ENCODE peak calls at places on chromosomes 11 and 22, in seven cellular contexts. K is brain microvascular endothelial cell; E is CD8-positive, alpha-beta T cell; X is foreskin fibroblast; B is anterior cingulate cortex; F is fibroblast of the aortic adventitia; Z is activated CD4-positive, alpha-beta T cell treated with anti-CD3 and anti-CD28 coated beads, Interleukin-2, amount 10 ng/mL, durations not matched to agents 24 days and 14 days. C is an unnamed sample.

GRCh38 chr11:96168623-96169022 is 174.4 kb downstream of the MAML2 start:
- DNase-seq in E (no peak), Z (no peak), F (peak; percentile 95), K (peak; percentile 85), B (no peak), X (peak; percentile 93), C (peak; percentile 97)

GRCh38 chr22:28911777-28912669 is 28.7 kb downstream of the ZNRF3 start:
- DNase-seq in K (no peak), B (no peak), E (no peak), X (peak; percentile 25), Z (no peak), F (peak; percentile 54), C (peak; percentile 48)

GRCh38 chr11:3121931-3122774 is 43.0 kb downstream of the OSBPL5 start:
- DNase-seq in E (no peak), B (no peak), F (no peak), K (no peak), X (no peak), Z (no peak), C (no peak)

GRCh38 chr11:117529767-117530166 is 202.1 kb downstream of the CEP164 start:
- DNase-seq in X (no peak), E (no peak), Z (no peak), K (no peak), F (no peak), B (no peak), C (no peak)

GRCh38 chr11:108587109-108587508 is 6.5 kb downstream of the EXPH5 start:
- DNase-seq in Z (no peak), E (no peak), F (no peak), B (no peak), X (no peak), K (no peak), C (no peak)

GRCh38 chr22:40560551-40560950 is 76.0 kb downstream of the MRTFA start:
- DNase-seq in K (peak; percentile 45), E (no peak), X (peak; percentile 59), B (no peak), Z (peak; percentile 41), F (peak; percentile 42), C (peak; percentile 73)

GRCh38 chr11:61007383-61007970 is 36.0 kb downstream of the CD6 start:
- DNase-seq in B (no peak), X (no peak), K (no peak), E (no peak), Z (peak; percentile 68), F (no peak), C (no peak)

GRCh38 chr22:46449116-46449691 is 88.2 kb downstream of the CELSR1 start:
- DNase-seq in B (no peak), X (no peak), E (no peak), K (no peak), F (no peak), Z (no peak), C (no peak)

GRCh38 chr22:26323013-26323412 is 106.0 kb upstream of the ASPHD2 start:
- DNase-seq in K (no peak), B (no peak), X (peak; percentile 26), F (no peak), Z (no peak), E (no peak), C (no peak)

GRCh38 chr22:35341090-35341874 is 39.6 kb upstream of the HMOX1 start:
- DNase-seq in F (no peak), K (no peak), X (no peak), B (no peak), Z (no peak), E (no peak), C (no peak)

GRCh38 chr11:112129656-112130055 is 34.2 kb downstream of the IL18 start:
- DNase-seq in F (no peak), E (no peak), Z (no peak), B (no peak), X (no peak), K (no peak), C (no peak)

GRCh38 chr11:65290448-65291165 is 24.1 kb upstream of the CDC42EP2 start:
- DNase-seq in K (peak; percentile 98), X (peak; percentile 99), Z (no peak), F (peak; percentile 100), E (no peak), B (peak; percentile 37), C (peak; percentile 94)

GRCh38 chr11:3614742-3615171 is 27.0 kb downstream of the ART5 start:
- DNase-seq in E (no peak), B (no peak), K (no peak), Z (peak; percentile 80), X (peak; percentile 17), F (no peak), C (no peak)

GRCh38 chr11:68276864-68277263 is 5.1 kb upstream of the C11orf24 start:
- DNase-seq in Z (no peak), X (no peak), K (no peak), B (no peak), E (no peak), F (no peak), C (no peak)

GRCh38 chr11:65366340-65366773 is 11.8 kb downstream of the TIGD3 start:
- DNase-seq in B (no peak), K (peak; percentile 58), E (no peak), X (peak; percentile 84), F (peak; percentile 91), Z (peak; percentile 80), C (peak; percentile 86)

GRCh38 chr11:3058753-3059664 is 1.8 kb upstream of the CARS1 start:
- DNase-seq in E (no peak), Z (no peak), K (peak; percentile 84), B (no peak), X (peak; percentile 93), F (peak; percentile 87), C (peak; percentile 86)

GRCh38 chr11:74022541-74022940 is 13.7 kb upstream of the UCP3 start:
- DNase-seq in E (no peak), K (no peak), B (no peak), F (no peak), Z (no peak), X (no peak), C (no peak)

GRCh38 chr11:64829536-64830251 is 14.8 kb downstream of the CDC42BPG start:
- DNase-seq in X (no peak), Z (no peak), B (no peak), E (no peak), F (no peak), K (no peak), C (no peak)